ENCODE peak calls at places on chromosomes 3 and 15, in six cellular contexts. E is GM12878, F is SK-N-SH, D is HCT116, V is HepG2, G is K562. W is an unnamed sample.

GRCh38 chr3:94162700-94163099 is 99.8 kb downstream of the NSUN3 start:
- DNase-seq in E (no peak), F (no peak), D (peak; percentile 85), V (peak; percentile 13), G (peak; percentile 18), W (peak; percentile 5)

GRCh38 chr3:46892285-46893145 is 15.0 kb downstream of the PTH1R start:
- DNase-seq in E (no peak), F (peak; percentile 93), D (peak; percentile 24), V (no peak), G (peak; percentile 24), W (peak; percentile 94)

GRCh38 chr15:77966540-77967290 is 110.8 kb downstream of the TBC1D2B start:
- DNase-seq in E (no peak), F (peak; percentile 78), D (peak; percentile 38), V (peak; percentile 32), G (peak; percentile 24), W (peak; percentile 70)

GRCh38 chr15:29765898-29766537 is 56.2 kb downstream of the TJP1 start:
- DNase-seq in E (no peak), F (no peak), D (no peak), V (no peak), G (no peak), W (no peak)

GRCh38 chr3:77281721-77282120 is 241.8 kb downstream of the ROBO2 start:
- DNase-seq in E (no peak), F (no peak), D (no peak), V (no peak), G (peak; percentile 20), W (peak; percentile 67)

GRCh38 chr3:142886938-142887337 is 1.9 kb downstream of the PCOLCE2 start:
- DNase-seq in E (no peak), F (no peak), D (no peak), V (no peak), G (peak; percentile 16), W (no peak)

GRCh38 chr3:10310578-10310977 is 10.3 kb downstream of the SEC13 start:
- DNase-seq in E (no peak), F (no peak), D (no peak), V (no peak), G (no peak), W (no peak)

GRCh38 chr15:36884404-36885335 is 215.7 kb downstream of the MEIS2 start:
- DNase-seq in E (no peak), F (no peak), D (no peak), V (no peak), G (no peak), W (no peak)

GRCh38 chr15:89500397-89501270 is 4.3 kb upstream of the RHCG start:
- DNase-seq in E (no peak), F (no peak), D (no peak), V (no peak), G (peak; percentile 11), W (peak; percentile 45)

GRCh38 chr15:82625136-82625535 is 22.0 kb downstream of the CPEB1 start:
- DNase-seq in E (no peak), F (no peak), D (no peak), V (no peak), G (no peak), W (no peak)

GRCh38 chr3:144877356-144877755 is 905.7 kb downstream of the DIPK2A start:
- DNase-seq in E (no peak), F (no peak), D (no peak), V (no peak), G (no peak), W (no peak)

GRCh38 chr3:183688869-183689268 is 8.7 kb upstream of the YEATS2 start:
- DNase-seq in E (no peak), F (no peak), D (no peak), V (no peak), G (no peak), W (no peak)

GRCh38 chr3:50273689-50274065 is 4.7 kb downstream of the SEMA3B start:
- DNase-seq in E (no peak), F (no peak), D (no peak), V (no peak), G (no peak), W (no peak)
- H3K4me2 ChIP-seq in E (no peak overlapping the region), F (no peak overlapping the region), D (peak overlapping the region; percentile 96), V (no peak overlapping the region), G (peak overlapping the region; percentile 43), W (no peak overlapping the region)

GRCh38 chr15:46297766-46298165 is 662.9 kb downstream of the SQOR start:
- DNase-seq in E (peak; percentile 2), F (no peak), D (no peak), V (no peak), G (no peak), W (no peak)

GRCh38 chr15:46293550-46293949 is 658.7 kb downstream of the SQOR start:
- DNase-seq in E (no peak), F (no peak), D (no peak), V (no peak), G (no peak), W (peak; percentile 53)

GRCh38 chr15:46296002-46296401 is 661.2 kb downstream of the SQOR start:
- DNase-seq in E (no peak), F (no peak), D (no peak), V (no peak), G (no peak), W (no peak)

GRCh38 chr15:46296797-46297196 is 662.0 kb downstream of the SQOR start:
- DNase-seq in E (no peak), F (no peak), D (no peak), V (no peak), G (no peak), W (no peak)
- TF ChIP-seq REST in E (no peak), F (no peak), D (no peak), V (no peak), G (no peak), W (no peak)

DNA sequence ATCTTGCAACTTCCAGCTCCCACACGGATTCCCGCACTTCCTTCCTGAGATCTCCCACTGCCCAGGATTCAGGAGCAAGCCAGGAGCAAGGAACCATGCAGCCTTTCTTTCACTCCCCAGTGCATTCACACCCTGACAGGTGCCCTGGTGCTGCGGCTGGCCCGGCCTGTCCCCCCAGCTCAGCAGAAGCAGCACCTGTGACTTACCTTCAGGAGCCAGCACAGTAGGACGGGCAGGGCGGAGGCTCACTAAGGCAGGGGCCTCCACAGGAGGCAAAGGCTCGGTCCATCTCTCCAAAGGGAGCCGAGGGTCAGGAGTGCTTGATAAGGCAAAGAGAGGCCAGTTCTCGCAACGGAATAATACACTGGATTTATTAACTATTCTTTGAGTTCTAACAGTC is 4.8 kb downstream of the ANKRD63 start:
- DNase-seq in E (no peak), F (no peak), D (no peak), V (no peak), G (no peak), W (no peak)
- H3K27me3 ChIP-seq in E (peaks cover 2% of the 10 kb centered on the region), F (peaks cover 10% of the 10 kb centered on the region), D (no peaks in the 10 kb centered on the region), V (peaks cover 46% of the 10 kb centered on the region), G (no peaks in the 10 kb centered on the region), W (peaks cover 48% of the 10 kb centered on the region)

DNA sequence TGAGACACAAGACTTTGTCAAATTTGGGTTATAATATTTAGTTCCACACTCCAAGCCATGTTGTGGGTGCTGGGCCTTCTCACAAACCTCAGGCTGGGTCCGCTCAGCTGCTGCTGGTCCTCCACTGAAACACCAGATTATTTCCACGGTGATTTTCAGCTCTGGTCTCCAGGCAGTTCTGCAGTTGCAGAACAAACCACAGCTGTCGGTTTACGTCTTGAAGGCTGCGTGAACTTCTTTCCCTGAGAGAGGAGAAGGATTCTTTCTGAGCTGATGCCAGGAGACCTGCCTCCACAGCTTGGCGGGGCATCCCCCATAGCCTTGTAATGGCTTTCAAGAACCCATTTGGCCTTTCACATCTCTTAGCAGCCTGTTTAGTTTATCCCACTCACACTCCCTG is 16.2 kb downstream of the GALNT15 start:
- DNase-seq in E (no peak), F (no peak), D (no peak), V (no peak), G (no peak), W (no peak)
- H3K4me2 ChIP-seq in E (no peak overlapping the region), F (no peak overlapping the region), D (no peak overlapping the region), V (no peak overlapping the region), G (no peak overlapping the region), W (no peak overlapping the region)

GRCh38 chr3:59499954-59500353 is 450.1 kb upstream of the CFAP20DC start:
- DNase-seq in E (no peak), F (no peak), D (no peak), V (no peak), G (no peak), W (peak; percentile 13)
- TF ChIP-seq REST in E (no peak), F (no peak), D (no peak), V (no peak), G (no peak), W (no peak)

GRCh38 chr3:160226740-160227048 is 1.5 kb downstream of the C3orf80 start:
- DNase-seq in E (no peak), F (peak; percentile 30), D (no peak), V (no peak), G (no peak), W (no peak)

GRCh38 chr3:160225181-160226025 is at the start of gene C3orf80:
- DNase-seq in E (no peak), F (peak; percentile 86), D (peak; percentile 21), V (peak; percentile 12), G (peak; percentile 74), W (peak; percentile 91)

GRCh38 chr3:160224811-160225180 is 426 bp upstream of the C3orf80 start:
- DNase-seq in E (no peak), F (no peak), D (no peak), V (no peak), G (no peak), W (no peak)

GRCh38 chr3:160227389-160227788 is 2.2 kb downstream of the C3orf80 start:
- DNase-seq in E (no peak), F (no peak), D (no peak), V (no peak), G (no peak), W (no peak)

GRCh38 chr3:160226026-160226739 is 961 bp downstream of the C3orf80 start:
- DNase-seq in E (no peak), F (peak; percentile 78), D (no peak), V (no peak), G (no peak), W (peak; percentile 65)
- H3K27me3 ChIP-seq in E (peaks cover 7% of the 10 kb centered on the region), F (peaks cover 23% of the 10 kb centered on the region), D (no peaks in the 10 kb centered on the region), V (peaks cover 30% of the 10 kb centered on the region), G (peaks cover 29% of the 10 kb centered on the region), W (peaks cover 69% of the 10 kb centered on the region)

GRCh38 chr15:38631126-38632075 is 66.8 kb upstream of the RASGRP1 start:
- DNase-seq in E (no peak), F (no peak), D (no peak), V (no peak), G (no peak), W (no peak)

GRCh38 chr15:38638841-38639240 is 74.2 kb upstream of the RASGRP1 start:
- DNase-seq in E (no peak), F (no peak), D (no peak), V (no peak), G (no peak), W (no peak)

GRCh38 chr15:38636597-38636996 is 72.0 kb upstream of the RASGRP1 start:
- DNase-seq in E (no peak), F (no peak), D (no peak), V (no peak), G (no peak), W (no peak)

DNA sequence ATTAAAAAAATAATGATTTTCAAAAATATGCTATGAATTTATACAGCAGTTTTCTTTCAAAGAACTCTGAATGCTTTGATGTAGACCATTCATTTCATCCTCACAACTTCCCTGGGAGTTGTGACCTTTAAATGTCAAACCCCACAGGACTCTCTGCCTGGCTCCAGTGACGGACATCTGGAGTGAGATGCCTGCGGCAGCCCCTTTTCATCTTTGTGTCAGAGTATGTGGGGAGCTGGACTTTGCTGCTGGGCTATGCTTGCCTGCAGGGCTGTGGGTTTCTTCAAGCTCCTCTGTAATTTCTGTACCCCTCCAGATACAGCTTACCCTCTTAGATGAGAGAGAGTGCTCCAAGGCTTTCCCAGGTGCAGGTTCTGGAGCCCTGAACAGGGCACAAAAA is 70.6 kb upstream of the RASGRP1 start:
- DNase-seq in E (no peak), F (no peak), D (no peak), V (no peak), G (no peak), W (no peak)
- H3K4me2 ChIP-seq in E (no peak overlapping the region), F (no peak overlapping the region), D (no peak overlapping the region), V (no peak overlapping the region), G (no peak overlapping the region), W (no peak overlapping the region)